ENCODE peak calls at places on chromosomes 12 and 14, in nine cellular contexts. One of them, this sample, is unnamed.
A peak's percentile ranks its signal among the peaks of the same experiment; 100 is the strongest.

GRCh38 chr14:35940291-35940690 is 114.2 kb downstream of the BRMS1L start:
- DNase-seq in OCI-LY7: no peak
- DNase-seq in tibial artery: no peak
- DNase-seq in GM12865: peak; percentile 79
- DNase-seq in right lobe of liver: no peak
- DNase-seq in astrocyte of the cerebellum: no peak
- DNase-seq in cardiac fibroblast: no peak
- DNase-seq in sigmoid colon: no peak
- DNase-seq in esophagus squamous epithelium: no peak
- DNase-seq in this sample: no peak

GRCh38 chr12:27013606-27014084 is 539 bp downstream of the TM7SF3 start:
- DNase-seq in sigmoid colon: no peak
- DNase-seq in astrocyte of the cerebellum: no peak
- DNase-seq in cardiac fibroblast: peak; percentile 44
- DNase-seq in GM12865: no peak
- DNase-seq in OCI-LY7: peak; percentile 56
- DNase-seq in esophagus squamous epithelium: no peak
- DNase-seq in tibial artery: peak; percentile 35
- DNase-seq in right lobe of liver: no peak
- DNase-seq in this sample: peak; percentile 40

GRCh38 chr12:51011960-51012359 is 14.2 kb downstream of the SLC11A2 start:
- DNase-seq in OCI-LY7: no peak
- DNase-seq in cardiac fibroblast: no peak
- DNase-seq in right lobe of liver: no peak
- DNase-seq in sigmoid colon: no peak
- DNase-seq in GM12865: no peak
- DNase-seq in esophagus squamous epithelium: no peak
- DNase-seq in tibial artery: no peak
- DNase-seq in astrocyte of the cerebellum: no peak
- DNase-seq in this sample: peak; percentile 43

GRCh38 chr14:58107947-58108552 is 44.0 kb downstream of the ARMH4 start:
- DNase-seq in sigmoid colon: no peak
- DNase-seq in GM12865: peak; percentile 67
- DNase-seq in cardiac fibroblast: peak; percentile 83
- DNase-seq in right lobe of liver: no peak
- DNase-seq in tibial artery: no peak
- DNase-seq in OCI-LY7: peak; percentile 56
- DNase-seq in astrocyte of the cerebellum: peak; percentile 76
- DNase-seq in esophagus squamous epithelium: no peak
- DNase-seq in this sample: peak; percentile 64

GRCh38 chr12:8822298-8822697 is at the start of gene A2ML1:
- DNase-seq in cardiac fibroblast: no peak
- DNase-seq in tibial artery: no peak
- DNase-seq in right lobe of liver: no peak
- DNase-seq in astrocyte of the cerebellum: no peak
- DNase-seq in esophagus squamous epithelium: no peak
- DNase-seq in GM12865: no peak
- DNase-seq in sigmoid colon: no peak
- DNase-seq in OCI-LY7: no peak
- DNase-seq in this sample: no peak

GRCh38 chr14:36646664-36647416 is 14.8 kb upstream of the PAX9 start:
- DNase-seq in sigmoid colon: no peak
- DNase-seq in astrocyte of the cerebellum: no peak
- DNase-seq in tibial artery: no peak
- DNase-seq in OCI-LY7: no peak
- DNase-seq in cardiac fibroblast: no peak
- DNase-seq in GM12865: no peak
- DNase-seq in esophagus squamous epithelium: no peak
- DNase-seq in right lobe of liver: no peak
- DNase-seq in this sample: peak; percentile 69

GRCh38 chr14:103748539-103748867 is 32.9 kb downstream of the ZFYVE21 start:
- DNase-seq in OCI-LY7: peak; percentile 92
- DNase-seq in GM12865: no peak
- DNase-seq in tibial artery: no peak
- DNase-seq in right lobe of liver: no peak
- DNase-seq in esophagus squamous epithelium: no peak
- DNase-seq in astrocyte of the cerebellum: no peak
- DNase-seq in cardiac fibroblast: no peak
- DNase-seq in sigmoid colon: peak; percentile 47
- DNase-seq in this sample: no peak

GRCh38 chr12:6676962-6677361 is 12.2 kb downstream of the ZNF384 start:
- DNase-seq in GM12865: no peak
- DNase-seq in esophagus squamous epithelium: no peak
- DNase-seq in tibial artery: no peak
- DNase-seq in OCI-LY7: no peak
- DNase-seq in cardiac fibroblast: no peak
- DNase-seq in astrocyte of the cerebellum: no peak
- DNase-seq in right lobe of liver: no peak
- DNase-seq in sigmoid colon: no peak
- DNase-seq in this sample: no peak

GRCh38 chr14:60773558-60773957 is 39.0 kb downstream of the MNAT1 start:
- DNase-seq in cardiac fibroblast: no peak
- DNase-seq in esophagus squamous epithelium: no peak
- DNase-seq in sigmoid colon: no peak
- DNase-seq in right lobe of liver: no peak
- DNase-seq in GM12865: peak; percentile 9
- DNase-seq in OCI-LY7: no peak
- DNase-seq in astrocyte of the cerebellum: no peak
- DNase-seq in tibial artery: no peak
- DNase-seq in this sample: no peak

GRCh38 chr12:109827566-109828550 is 5.3 kb downstream of the TRPV4 start:
- DNase-seq in esophagus squamous epithelium: no peak
- DNase-seq in GM12865: no peak
- DNase-seq in tibial artery: peak; percentile 63
- DNase-seq in astrocyte of the cerebellum: no peak
- DNase-seq in cardiac fibroblast: no peak
- DNase-seq in right lobe of liver: peak; percentile 79
- DNase-seq in OCI-LY7: no peak
- DNase-seq in sigmoid colon: peak; percentile 79
- DNase-seq in this sample: peak; percentile 26

GRCh38 chr14:101082436-101083384 is 179.2 kb upstream of the RTL1 start:
- DNase-seq in GM12865: no peak
- DNase-seq in sigmoid colon: peak; percentile 25
- DNase-seq in cardiac fibroblast: no peak
- DNase-seq in right lobe of liver: no peak
- DNase-seq in astrocyte of the cerebellum: no peak
- DNase-seq in esophagus squamous epithelium: no peak
- DNase-seq in OCI-LY7: no peak
- DNase-seq in tibial artery: peak; percentile 10
- DNase-seq in this sample: peak; percentile 5

GRCh38 chr12:119804011-119804641 is 73.0 kb downstream of the CIT start:
- DNase-seq in astrocyte of the cerebellum: peak; percentile 34
- DNase-seq in OCI-LY7: no peak
- DNase-seq in right lobe of liver: no peak
- DNase-seq in cardiac fibroblast: peak; percentile 56
- DNase-seq in esophagus squamous epithelium: peak; percentile 4
- DNase-seq in sigmoid colon: peak; percentile 71
- DNase-seq in tibial artery: peak; percentile 30
- DNase-seq in GM12865: peak; percentile 17
- DNase-seq in this sample: peak; percentile 61
- TF ChIP-seq CTCF in astrocyte of the cerebellum: peak; percentile 48
- TF ChIP-seq CTCF in OCI-LY7: peak; percentile 13
- TF ChIP-seq CTCF in right lobe of liver: peak; percentile 17
- TF ChIP-seq CTCF in cardiac fibroblast: peak; percentile 34
- TF ChIP-seq CTCF in esophagus squamous epithelium: no peak
- TF ChIP-seq CTCF in sigmoid colon: no peak
- TF ChIP-seq CTCF in tibial artery: no peak
- TF ChIP-seq CTCF in GM12865: no peak
- TF ChIP-seq CTCF in this sample: peak; percentile 22

DNA sequence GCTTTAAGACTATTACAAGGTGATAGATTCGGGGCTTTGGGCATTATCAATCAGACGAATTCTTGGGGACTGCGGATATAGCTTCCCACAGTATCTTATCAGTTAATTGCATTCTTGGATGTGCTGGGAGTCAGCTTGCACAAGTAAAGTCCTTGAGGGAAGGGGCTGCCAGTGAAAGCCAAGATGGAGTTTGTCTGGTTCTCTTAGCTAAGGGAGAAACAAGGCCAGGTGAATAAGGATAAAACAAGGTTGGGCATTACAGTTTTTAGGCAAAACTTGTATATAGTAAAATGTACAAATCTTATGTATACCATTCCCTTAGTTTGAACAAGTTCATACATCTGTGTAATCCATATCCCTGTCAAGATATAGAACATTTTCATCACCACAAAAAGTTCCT is 5.5 kb downstream of the FBXO34 start:
- DNase-seq in right lobe of liver: no peak
- DNase-seq in OCI-LY7: no peak
- DNase-seq in sigmoid colon: no peak
- DNase-seq in esophagus squamous epithelium: no peak
- DNase-seq in cardiac fibroblast: no peak
- DNase-seq in GM12865: no peak
- DNase-seq in astrocyte of the cerebellum: no peak
- DNase-seq in tibial artery: no peak
- DNase-seq in this sample: no peak
- H3K4me3 ChIP-seq in right lobe of liver: no peak overlapping the region
- H3K4me3 ChIP-seq in OCI-LY7: no peak overlapping the region
- H3K4me3 ChIP-seq in sigmoid colon: no peak overlapping the region
- H3K4me3 ChIP-seq in esophagus squamous epithelium: no peak overlapping the region
- H3K4me3 ChIP-seq in cardiac fibroblast: no peak overlapping the region
- H3K4me3 ChIP-seq in GM12865: no peak overlapping the region
- H3K4me3 ChIP-seq in astrocyte of the cerebellum: no peak overlapping the region
- H3K4me3 ChIP-seq in tibial artery: no peak overlapping the region
- H3K4me3 ChIP-seq in this sample: no peak overlapping the region

GRCh38 chr14:38254565-38255407 is 1.1 kb downstream of the CLEC14A start:
- DNase-seq in right lobe of liver: no peak
- DNase-seq in tibial artery: no peak
- DNase-seq in astrocyte of the cerebellum: no peak
- DNase-seq in OCI-LY7: no peak
- DNase-seq in esophagus squamous epithelium: no peak
- DNase-seq in cardiac fibroblast: peak; percentile 30
- DNase-seq in sigmoid colon: no peak
- DNase-seq in GM12865: no peak
- DNase-seq in this sample: no peak

GRCh38 chr14:38255673-38256357 is at the start of gene CLEC14A:
- DNase-seq in GM12865: no peak
- DNase-seq in tibial artery: peak; percentile 44
- DNase-seq in esophagus squamous epithelium: no peak
- DNase-seq in OCI-LY7: no peak
- DNase-seq in sigmoid colon: no peak
- DNase-seq in astrocyte of the cerebellum: no peak
- DNase-seq in cardiac fibroblast: no peak
- DNase-seq in right lobe of liver: peak; percentile 62
- DNase-seq in this sample: peak; percentile 23

GRCh38 chr14:38256358-38256840 is 506 bp upstream of the CLEC14A start:
- DNase-seq in tibial artery: peak; percentile 49
- DNase-seq in astrocyte of the cerebellum: no peak
- DNase-seq in right lobe of liver: no peak
- DNase-seq in sigmoid colon: no peak
- DNase-seq in esophagus squamous epithelium: no peak
- DNase-seq in GM12865: no peak
- DNase-seq in cardiac fibroblast: peak; percentile 95
- DNase-seq in OCI-LY7: no peak
- DNase-seq in this sample: no peak

GRCh38 chr14:38257500-38257899 is 1.6 kb upstream of the CLEC14A start:
- DNase-seq in tibial artery: no peak
- DNase-seq in GM12865: no peak
- DNase-seq in OCI-LY7: no peak
- DNase-seq in right lobe of liver: no peak
- DNase-seq in astrocyte of the cerebellum: no peak
- DNase-seq in sigmoid colon: no peak
- DNase-seq in esophagus squamous epithelium: no peak
- DNase-seq in cardiac fibroblast: no peak
- DNase-seq in this sample: no peak

DNA sequence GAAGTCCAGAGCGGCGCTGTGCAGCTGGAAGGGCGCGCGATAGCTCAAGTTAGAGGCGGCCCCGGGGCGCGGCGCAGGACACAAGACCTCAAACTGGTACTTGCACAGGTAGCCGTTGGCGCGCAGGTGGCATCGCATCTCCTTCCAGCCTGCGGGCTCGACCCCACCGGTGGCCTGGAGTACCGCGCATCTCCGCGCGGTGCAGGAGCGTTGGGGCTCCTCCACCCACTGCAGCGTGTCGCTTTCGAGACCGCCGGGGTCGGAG is 553 bp downstream of the CLEC14A start:
- DNase-seq in GM12865: no peak
- DNase-seq in sigmoid colon: no peak
- DNase-seq in esophagus squamous epithelium: no peak
- DNase-seq in tibial artery: no peak
- DNase-seq in cardiac fibroblast: no peak
- DNase-seq in OCI-LY7: no peak
- DNase-seq in right lobe of liver: peak; percentile 54
- DNase-seq in astrocyte of the cerebellum: no peak
- DNase-seq in this sample: peak; percentile 15
- TF ChIP-seq CTCF in GM12865: no peak
- TF ChIP-seq CTCF in sigmoid colon: no peak
- TF ChIP-seq CTCF in esophagus squamous epithelium: no peak
- TF ChIP-seq CTCF in tibial artery: no peak
- TF ChIP-seq CTCF in cardiac fibroblast: no peak
- TF ChIP-seq CTCF in OCI-LY7: no peak
- TF ChIP-seq CTCF in right lobe of liver: no peak
- TF ChIP-seq CTCF in astrocyte of the cerebellum: no peak
- TF ChIP-seq CTCF in this sample: no peak

GRCh38 chr12:111581434-111582132 is 17.5 kb downstream of the ATXN2 start:
- DNase-seq in sigmoid colon: no peak
- DNase-seq in right lobe of liver: no peak
- DNase-seq in tibial artery: no peak
- DNase-seq in esophagus squamous epithelium: no peak
- DNase-seq in GM12865: no peak
- DNase-seq in cardiac fibroblast: no peak
- DNase-seq in astrocyte of the cerebellum: no peak
- DNase-seq in OCI-LY7: no peak
- DNase-seq in this sample: no peak

GRCh38 chr12:111580119-111580425 is 19.0 kb downstream of the ATXN2 start:
- DNase-seq in esophagus squamous epithelium: no peak
- DNase-seq in tibial artery: no peak
- DNase-seq in astrocyte of the cerebellum: no peak
- DNase-seq in GM12865: no peak
- DNase-seq in OCI-LY7: no peak
- DNase-seq in right lobe of liver: no peak
- DNase-seq in sigmoid colon: no peak
- DNase-seq in cardiac fibroblast: no peak
- DNase-seq in this sample: no peak

GRCh38 chr12:111582133-111582747 is 16.9 kb downstream of the ATXN2 start:
- DNase-seq in astrocyte of the cerebellum: no peak
- DNase-seq in right lobe of liver: no peak
- DNase-seq in GM12865: no peak
- DNase-seq in OCI-LY7: no peak
- DNase-seq in sigmoid colon: no peak
- DNase-seq in cardiac fibroblast: no peak
- DNase-seq in esophagus squamous epithelium: no peak
- DNase-seq in tibial artery: no peak
- DNase-seq in this sample: no peak

GRCh38 chr12:111578971-111579340 is 20.2 kb downstream of the ATXN2 start:
- DNase-seq in right lobe of liver: no peak
- DNase-seq in tibial artery: no peak
- DNase-seq in astrocyte of the cerebellum: no peak
- DNase-seq in GM12865: no peak
- DNase-seq in esophagus squamous epithelium: no peak
- DNase-seq in cardiac fibroblast: no peak
- DNase-seq in sigmoid colon: no peak
- DNase-seq in OCI-LY7: no peak
- DNase-seq in this sample: no peak

DNA sequence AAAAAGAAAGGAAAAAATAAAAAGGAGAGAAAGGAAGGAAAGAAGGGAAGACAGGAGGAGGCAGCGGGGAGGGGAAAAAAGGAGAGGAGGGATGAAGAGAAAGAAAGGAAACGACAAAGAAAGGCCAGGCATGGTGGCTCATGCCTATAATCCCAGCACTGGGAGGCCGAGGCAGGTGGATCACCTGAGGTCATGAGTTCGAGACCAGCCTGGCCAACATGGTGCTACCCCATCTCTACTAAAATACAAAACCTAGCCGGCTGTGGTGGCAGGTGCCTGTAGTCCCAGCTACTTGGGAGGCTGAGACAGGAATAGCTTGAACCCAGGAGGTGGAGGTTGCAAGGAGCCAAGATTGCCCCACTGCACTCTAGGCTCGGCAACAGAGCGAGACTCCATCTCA is 18.4 kb downstream of the ATXN2 start:
- DNase-seq in astrocyte of the cerebellum: no peak
- DNase-seq in sigmoid colon: no peak
- DNase-seq in OCI-LY7: no peak
- DNase-seq in tibial artery: no peak
- DNase-seq in cardiac fibroblast: no peak
- DNase-seq in right lobe of liver: no peak
- DNase-seq in GM12865: no peak
- DNase-seq in esophagus squamous epithelium: no peak
- DNase-seq in this sample: no peak
- H3K4me3 ChIP-seq in astrocyte of the cerebellum: no peak overlapping the region
- H3K4me3 ChIP-seq in sigmoid colon: no peak overlapping the region
- H3K4me3 ChIP-seq in OCI-LY7: no peak overlapping the region
- H3K4me3 ChIP-seq in tibial artery: no peak overlapping the region
- H3K4me3 ChIP-seq in cardiac fibroblast: no peak overlapping the region
- H3K4me3 ChIP-seq in right lobe of liver: no peak overlapping the region
- H3K4me3 ChIP-seq in GM12865: no peak overlapping the region
- H3K4me3 ChIP-seq in esophagus squamous epithelium: no peak overlapping the region
- H3K4me3 ChIP-seq in this sample: no peak overlapping the region

This sample was measured in testis.